ENCODE peak calls at places on chromosomes 11 and 22, in six cellular contexts. One of them, this sample, is unnamed.
A peak's percentile ranks its signal among the peaks of the same experiment; 100 is the strongest.

GRCh38 chr11:74035264-74035663 is 26.4 kb upstream of the UCP3 start:
- DNase-seq in endothelial cell of umbilical vein: no peak
- DNase-seq in A549: no peak
- DNase-seq in GM12878: no peak
- DNase-seq in HepG2: no peak
- DNase-seq in K562: no peak
- DNase-seq in this sample: no peak

GRCh38 chr11:70071996-70072395 is 6.1 kb upstream of the ANO1 start:
- DNase-seq in endothelial cell of umbilical vein: no peak
- DNase-seq in GM12878: no peak
- DNase-seq in HepG2: no peak
- DNase-seq in A549: no peak
- DNase-seq in K562: no peak
- DNase-seq in this sample: no peak

GRCh38 chr11:86735462-86736302 is 63.3 kb upstream of the ME3 start:
- DNase-seq in K562: no peak
- DNase-seq in endothelial cell of umbilical vein: peak; percentile 78
- DNase-seq in A549: peak; percentile 66
- DNase-seq in GM12878: no peak
- DNase-seq in HepG2: no peak
- DNase-seq in this sample: no peak

GRCh38 chr11:2580444-2581050 is 119.2 kb downstream of the KCNQ1OT1 start:
- DNase-seq in endothelial cell of umbilical vein: no peak
- DNase-seq in GM12878: no peak
- DNase-seq in K562: no peak
- DNase-seq in A549: no peak
- DNase-seq in HepG2: no peak
- DNase-seq in this sample: no peak

GRCh38 chr11:133399855-133400625 is 132.3 kb downstream of the OPCML start:
- DNase-seq in K562: no peak
- DNase-seq in endothelial cell of umbilical vein: no peak
- DNase-seq in HepG2: no peak
- DNase-seq in GM12878: no peak
- DNase-seq in A549: no peak
- DNase-seq in this sample: no peak

GRCh38 chr11:76766521-76766920 is 16.6 kb upstream of the TSKU start:
- DNase-seq in K562: no peak
- DNase-seq in endothelial cell of umbilical vein: no peak
- DNase-seq in HepG2: no peak
- DNase-seq in GM12878: no peak
- DNase-seq in A549: no peak
- DNase-seq in this sample: no peak

GRCh38 chr11:130390071-130390758 is 38.2 kb downstream of the ADAMTS8 start:
- DNase-seq in endothelial cell of umbilical vein: peak; percentile 32
- DNase-seq in K562: peak; percentile 21
- DNase-seq in HepG2: peak; percentile 66
- DNase-seq in A549: peak; percentile 40
- DNase-seq in GM12878: no peak
- DNase-seq in this sample: peak; percentile 48

GRCh38 chr11:20081336-20081735 is 78.9 kb downstream of the DBX1 start:
- DNase-seq in A549: no peak
- DNase-seq in endothelial cell of umbilical vein: no peak
- DNase-seq in GM12878: no peak
- DNase-seq in K562: no peak
- DNase-seq in HepG2: no peak
- DNase-seq in this sample: no peak

GRCh38 chr11:3865388-3866193 is 10.1 kb downstream of the STIM1 start:
- DNase-seq in endothelial cell of umbilical vein: peak; percentile 85
- DNase-seq in K562: peak; percentile 80
- DNase-seq in HepG2: no peak
- DNase-seq in A549: no peak
- DNase-seq in GM12878: no peak
- DNase-seq in this sample: peak; percentile 44

GRCh38 chr22:33357894-33358440 is 299.8 kb upstream of the SYN3 start:
- DNase-seq in HepG2: no peak
- DNase-seq in GM12878: no peak
- DNase-seq in K562: no peak
- DNase-seq in endothelial cell of umbilical vein: no peak
- DNase-seq in A549: no peak
- DNase-seq in this sample: no peak

GRCh38 chr11:17765381-17766359 is 31.1 kb downstream of the KCNC1 start:
- DNase-seq in A549: no peak
- DNase-seq in HepG2: no peak
- DNase-seq in K562: peak; percentile 30
- DNase-seq in endothelial cell of umbilical vein: no peak
- DNase-seq in GM12878: no peak
- DNase-seq in this sample: no peak

GRCh38 chr11:2806351-2807058 is 79.1 kb downstream of the CDKN1C start:
- DNase-seq in K562: no peak
- DNase-seq in endothelial cell of umbilical vein: no peak
- DNase-seq in GM12878: no peak
- DNase-seq in HepG2: no peak
- DNase-seq in A549: no peak
- DNase-seq in this sample: no peak

GRCh38 chr22:26893711-26894110 is 236.3 kb downstream of the MIAT start:
- DNase-seq in GM12878: no peak
- DNase-seq in K562: no peak
- DNase-seq in HepG2: no peak
- DNase-seq in A549: no peak
- DNase-seq in endothelial cell of umbilical vein: no peak
- DNase-seq in this sample: no peak

GRCh38 chr11:15843309-15843857 is 513.0 kb downstream of the SOX6 start:
- DNase-seq in A549: no peak
- DNase-seq in HepG2: no peak
- DNase-seq in K562: no peak
- DNase-seq in endothelial cell of umbilical vein: peak; percentile 64
- DNase-seq in GM12878: no peak
- DNase-seq in this sample: no peak

GRCh38 chr11:10886652-10887250 is 28.9 kb upstream of the ZBED5 start:
- DNase-seq in endothelial cell of umbilical vein: no peak
- DNase-seq in K562: no peak
- DNase-seq in HepG2: no peak
- DNase-seq in GM12878: no peak
- DNase-seq in A549: no peak
- DNase-seq in this sample: no peak

GRCh38 chr11:126352934-126353801 is 2.3 kb upstream of the ST3GAL4 start:
- DNase-seq in K562: peak; percentile 90
- DNase-seq in HepG2: peak; percentile 29
- DNase-seq in endothelial cell of umbilical vein: peak; percentile 41
- DNase-seq in A549: no peak
- DNase-seq in GM12878: peak; percentile 15
- DNase-seq in this sample: peak; percentile 95

GRCh38 chr11:71947498-71947897 is 18.7 kb downstream of the RNF121 start:
- DNase-seq in endothelial cell of umbilical vein: no peak
- DNase-seq in HepG2: peak; percentile 98
- DNase-seq in K562: peak; percentile 25
- DNase-seq in A549: no peak
- DNase-seq in GM12878: no peak
- DNase-seq in this sample: no peak

GRCh38 chr11:44134625-44135024 is 39.1 kb downstream of the EXT2 start:
- DNase-seq in K562: no peak
- DNase-seq in GM12878: no peak
- DNase-seq in endothelial cell of umbilical vein: no peak
- DNase-seq in A549: no peak
- DNase-seq in HepG2: no peak
- DNase-seq in this sample: no peak

GRCh38 chr22:29820941-29821789 is 16.9 kb downstream of the ASCC2 start:
- DNase-seq in A549: peak; percentile 46
- DNase-seq in K562: peak; percentile 95
- DNase-seq in HepG2: peak; percentile 86
- DNase-seq in endothelial cell of umbilical vein: peak; percentile 84
- DNase-seq in GM12878: peak; percentile 82
- DNase-seq in this sample: peak; percentile 94

GRCh38 chr11:100739636-100740035 is 52.5 kb downstream of the ARHGAP42 start:
- DNase-seq in GM12878: no peak
- DNase-seq in A549: no peak
- DNase-seq in endothelial cell of umbilical vein: peak; percentile 88
- DNase-seq in HepG2: peak; percentile 40
- DNase-seq in K562: no peak
- DNase-seq in this sample: no peak

GRCh38 chr11:113198907-113199660 is 115.3 kb upstream of the TTC12 start:
- DNase-seq in HepG2: no peak
- DNase-seq in endothelial cell of umbilical vein: no peak
- DNase-seq in K562: no peak
- DNase-seq in A549: no peak
- DNase-seq in GM12878: no peak
- DNase-seq in this sample: no peak

GRCh38 chr22:24789516-24789915 is 15.0 kb upstream of the PIWIL3 start:
- DNase-seq in K562: no peak
- DNase-seq in A549: no peak
- DNase-seq in HepG2: peak; percentile 13
- DNase-seq in GM12878: no peak
- DNase-seq in endothelial cell of umbilical vein: no peak
- DNase-seq in this sample: no peak

GRCh38 chr11:100689141-100689540 is 2.1 kb downstream of the ARHGAP42 start:
- DNase-seq in A549: no peak
- DNase-seq in K562: no peak
- DNase-seq in GM12878: no peak
- DNase-seq in endothelial cell of umbilical vein: no peak
- DNase-seq in HepG2: no peak
- DNase-seq in this sample: no peak

GRCh38 chr11:15863411-15863810 is 492.9 kb downstream of the SOX6 start:
- DNase-seq in GM12878: no peak
- DNase-seq in endothelial cell of umbilical vein: no peak
- DNase-seq in A549: no peak
- DNase-seq in K562: no peak
- DNase-seq in HepG2: no peak
- DNase-seq in this sample: no peak

GRCh38 chr22:35649026-35649553 is 844 bp downstream of the APOL6 start:
- DNase-seq in K562: no peak
- DNase-seq in GM12878: no peak
- DNase-seq in endothelial cell of umbilical vein: no peak
- DNase-seq in HepG2: no peak
- DNase-seq in A549: no peak
- DNase-seq in this sample: no peak

GRCh38 chr22:23504522-23504921 is 75.6 kb downstream of the IGLL1 start:
- DNase-seq in GM12878: no peak
- DNase-seq in HepG2: no peak
- DNase-seq in A549: no peak
- DNase-seq in endothelial cell of umbilical vein: no peak
- DNase-seq in K562: no peak
- DNase-seq in this sample: peak; percentile 37

GRCh38 chr11:119356349-119357031 is 10.0 kb upstream of the MFRP start:
- DNase-seq in GM12878: no peak
- DNase-seq in HepG2: no peak
- DNase-seq in endothelial cell of umbilical vein: peak; percentile 67
- DNase-seq in A549: peak; percentile 90
- DNase-seq in K562: peak; percentile 89
- DNase-seq in this sample: peak; percentile 82

GRCh38 chr11:13302440-13302958 is 24.9 kb downstream of the BMAL1 start:
- DNase-seq in K562: no peak
- DNase-seq in GM12878: no peak
- DNase-seq in A549: no peak
- DNase-seq in endothelial cell of umbilical vein: no peak
- DNase-seq in HepG2: no peak
- DNase-seq in this sample: no peak
- TF ChIP-seq MYC in K562: no peak
- TF ChIP-seq MYC in GM12878: no peak
- TF ChIP-seq MYC in A549: no peak
- TF ChIP-seq MYC in endothelial cell of umbilical vein: no peak
- TF ChIP-seq MYC in HepG2: no peak
- TF ChIP-seq MYC in this sample: no peak

DNA sequence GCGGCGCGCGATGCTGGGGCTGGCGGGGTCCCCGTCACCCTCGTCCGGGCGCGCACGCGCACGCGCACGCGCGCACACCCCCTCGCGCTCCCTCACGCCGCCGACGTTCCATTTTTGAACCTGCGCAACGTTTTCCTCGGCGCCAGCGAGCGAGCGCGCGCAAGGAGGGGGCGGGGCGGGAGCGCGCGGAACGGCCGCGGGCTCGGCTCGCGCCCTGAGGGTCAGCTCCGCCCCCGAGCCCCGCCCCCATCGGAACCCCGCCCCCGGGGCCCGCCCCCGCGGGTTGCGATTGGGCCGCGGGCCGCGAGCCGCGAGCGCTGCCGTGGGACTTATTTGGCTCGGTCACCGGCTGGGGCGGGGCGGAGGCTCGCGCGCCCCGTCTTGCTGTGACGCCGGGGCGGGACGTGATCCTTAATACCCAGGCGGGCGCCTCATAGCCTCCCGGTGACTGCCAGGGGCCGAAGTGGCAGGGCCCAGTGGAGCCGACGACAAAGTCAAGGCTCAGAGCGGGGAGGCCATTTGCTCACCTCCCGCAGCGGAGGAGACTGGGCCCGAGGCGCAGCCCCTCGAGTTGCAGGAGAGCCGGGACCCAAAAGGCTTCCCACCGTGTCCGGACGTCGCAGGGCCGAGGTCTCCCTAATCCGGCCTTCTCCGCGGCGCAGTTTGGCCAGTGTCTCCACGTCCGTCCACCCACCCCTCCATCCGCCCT is at the start of gene CBX7:
- DNase-seq in K562: peak; percentile 87
- DNase-seq in HepG2: peak; percentile 49
- DNase-seq in endothelial cell of umbilical vein: peak; percentile 79
- DNase-seq in A549: peak; percentile 81
- DNase-seq in GM12878: peak; percentile 46
- DNase-seq in this sample: peak; percentile 76
- TF ChIP-seq POLR2A in K562: peak; percentile 64
- TF ChIP-seq POLR2A in HepG2: no peak
- TF ChIP-seq POLR2A in endothelial cell of umbilical vein: no peak
- TF ChIP-seq POLR2A in A549: no peak
- TF ChIP-seq POLR2A in GM12878: peak; percentile 73
- TF ChIP-seq POLR2A in this sample: no peak

GRCh38 chr22:41976961-41977566 is 7.8 kb downstream of the SEPTIN3 start:
- DNase-seq in HepG2: no peak
- DNase-seq in K562: no peak
- DNase-seq in A549: no peak
- DNase-seq in endothelial cell of umbilical vein: no peak
- DNase-seq in GM12878: no peak
- DNase-seq in this sample: no peak
- TF ChIP-seq MYC in HepG2: no peak
- TF ChIP-seq MYC in K562: no peak
- TF ChIP-seq MYC in A549: no peak
- TF ChIP-seq MYC in endothelial cell of umbilical vein: no peak
- TF ChIP-seq MYC in GM12878: no peak
- TF ChIP-seq MYC in this sample: no peak

DNA sequence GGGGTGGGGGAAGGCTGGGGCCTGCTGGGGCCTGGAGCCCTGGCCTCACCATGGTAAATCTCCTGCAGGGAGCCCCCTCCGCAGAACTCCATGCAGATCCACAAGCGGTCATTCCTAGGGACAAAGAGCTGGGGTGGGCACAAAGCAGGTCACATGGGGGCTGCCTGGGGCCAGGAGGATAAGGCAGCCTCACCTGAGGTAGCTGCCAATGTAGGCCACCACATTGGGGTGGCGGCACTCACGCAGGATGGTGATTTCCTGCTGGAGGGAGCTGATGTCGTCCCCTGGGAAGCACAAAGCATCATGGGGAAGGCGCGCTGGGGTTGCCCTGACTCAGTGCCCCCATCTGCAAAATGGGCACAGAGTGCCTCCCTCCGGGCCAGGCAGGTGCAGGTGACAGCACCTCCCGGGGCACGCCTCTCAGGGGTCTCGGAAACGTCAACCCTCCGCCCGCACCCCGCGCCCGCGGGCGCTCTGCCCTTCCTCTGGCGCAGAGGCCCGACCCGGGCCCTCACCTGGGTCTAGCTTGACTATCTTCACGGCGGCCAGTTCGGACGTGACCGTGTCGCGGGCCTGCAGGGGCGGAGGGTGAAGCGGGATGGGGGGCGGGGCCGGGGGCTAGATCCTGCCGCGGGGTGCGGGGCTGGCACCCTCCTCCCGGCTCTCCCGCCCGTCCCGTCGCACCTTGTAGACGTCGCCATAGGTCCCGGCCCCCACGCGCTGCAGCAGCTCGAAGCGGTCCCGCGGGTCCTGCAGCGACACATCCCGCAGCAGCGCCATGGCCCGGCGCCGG is 448 bp downstream of the MAP4K2 start:
- DNase-seq in GM12878: no peak
- DNase-seq in endothelial cell of umbilical vein: no peak
- DNase-seq in K562: no peak
- DNase-seq in A549: no peak
- DNase-seq in HepG2: no peak
- DNase-seq in this sample: no peak
- TF ChIP-seq POLR2A in GM12878: peak; percentile 49
- TF ChIP-seq POLR2A in endothelial cell of umbilical vein: no peak
- TF ChIP-seq POLR2A in K562: no peak
- TF ChIP-seq POLR2A in A549: peak; percentile 24
- TF ChIP-seq POLR2A in HepG2: no peak
- TF ChIP-seq POLR2A in this sample: no peak